ENCODE peak calls at places on chromosomes 1 and 21, in seven cellular contexts. E, I, H, N, F, Q and Z are unnamed samples.
A peak's percentile ranks its signal among the peaks of the same experiment; 100 is the strongest.

GRCh38 chr1:107535091-107535490 is 394.3 kb downstream of the NTNG1 start:
- DNase-seq in N (no peak), I (no peak), H (no peak), E (no peak), Q (no peak), F (no peak), Z (no peak)

GRCh38 chr1:226029093-226029496 is 30.0 kb upstream of the SDE2 start:
- DNase-seq in I (no peak), E (no peak), F (no peak), H (no peak), Q (no peak), N (no peak), Z (no peak)

GRCh38 chr1:243991650-243992049 is 59.4 kb upstream of the ZBTB18 start:
- DNase-seq in I (no peak), E (no peak), Q (no peak), N (no peak), F (no peak), H (no peak), Z (no peak)

GRCh38 chr1:37150986-37151385 is 116.7 kb upstream of the GRIK3 start:
- DNase-seq in I (no peak), H (no peak), N (no peak), E (no peak), F (no peak), Q (no peak), Z (no peak)

GRCh38 chr1:156379420-156380165 is 10.6 kb downstream of the RHBG start:
- DNase-seq in I (no peak), Q (no peak), H (peak; percentile 5), E (no peak), N (no peak), F (no peak), Z (no peak)

GRCh38 chr1:10495942-10496341 is 21.2 kb downstream of the PEX14 start:
- DNase-seq in Q (peak; percentile 95), E (no peak), H (no peak), N (no peak), I (no peak), F (no peak), Z (no peak)

GRCh38 chr1:219782311-219782710 is 146.0 kb downstream of the SLC30A10 start:
- DNase-seq in I (no peak), H (no peak), N (no peak), F (no peak), Q (no peak), E (peak; percentile 75), Z (no peak)

GRCh38 chr1:21334214-21335087 is 44.2 kb upstream of the ECE1 start:
- DNase-seq in I (peak; percentile 32), F (peak; percentile 72), E (no peak), H (peak; percentile 86), Q (peak; percentile 41), N (peak; percentile 69), Z (peak; percentile 41)

GRCh38 chr1:166086113-166086908 is 80.5 kb downstream of the FAM78B start:
- DNase-seq in F (no peak), I (no peak), E (no peak), N (no peak), Q (no peak), H (no peak), Z (no peak)

GRCh38 chr1:183282101-183282855 is 96.2 kb downstream of the LAMC2 start:
- DNase-seq in F (no peak), I (no peak), E (no peak), Q (no peak), H (no peak), N (no peak), Z (no peak)

GRCh38 chr1:34739613-34740012 is 15.2 kb upstream of the GJB5 start:
- DNase-seq in Q (no peak), H (no peak), F (no peak), N (no peak), I (no peak), E (no peak), Z (no peak)

GRCh38 chr21:34603002-34603709 is 11.8 kb downstream of the RCAN1 start:
- DNase-seq in I (peak; percentile 49), N (peak; percentile 53), E (peak; percentile 35), H (peak; percentile 70), F (peak; percentile 76), Q (peak; percentile 49), Z (peak; percentile 65)

GRCh38 chr21:28427356-28428022 is 565.2 kb downstream of the LTN1 start:
- DNase-seq in I (no peak), F (no peak), H (peak; percentile 67), E (no peak), Q (peak; percentile 9), N (no peak), Z (no peak)

GRCh38 chr1:180198611-180199010 is 31.5 kb upstream of the LHX4 start:
- DNase-seq in I (no peak), E (no peak), N (no peak), H (no peak), F (no peak), Q (no peak), Z (no peak)

GRCh38 chr1:153697191-153697872 is 18.8 kb downstream of the NPR1 start:
- DNase-seq in E (peak; percentile 91), I (no peak), Q (peak; percentile 16), H (no peak), F (no peak), N (no peak), Z (peak; percentile 19)

GRCh38 chr1:75053207-75053606 is 81.0 kb upstream of the LHX8 start:
- DNase-seq in I (no peak), E (peak; percentile 6), N (no peak), H (no peak), Q (no peak), F (no peak), Z (no peak)

GRCh38 chr1:90746857-90747256 is 29.8 kb upstream of the BARHL2 start:
- DNase-seq in F (no peak), H (no peak), I (no peak), N (no peak), E (no peak), Q (no peak), Z (no peak)

GRCh38 chr1:2451744-2452582 is 24.1 kb upstream of the PLCH2 start:
- DNase-seq in Q (peak; percentile 97), I (no peak), F (peak; percentile 98), H (peak; percentile 94), E (no peak), N (no peak), Z (peak; percentile 84)

GRCh38 chr1:51303751-51304196 is 26.6 kb downstream of the TTC39A start:
- DNase-seq in F (no peak), Q (no peak), I (no peak), E (no peak), H (peak; percentile 66), N (no peak), Z (no peak)

GRCh38 chr1:100350787-100351094 is 1.6 kb upstream of the CDC14A start:
- DNase-seq in H (no peak), F (no peak), I (no peak), E (no peak), N (no peak), Q (no peak), Z (no peak)

GRCh38 chr1:147214842-147215539 is 10.1 kb downstream of the FMO5 start:
- DNase-seq in Q (no peak), H (no peak), F (no peak), E (no peak), I (no peak), N (no peak), Z (no peak)

GRCh38 chr21:28111151-28111619 is 881.5 kb downstream of the LTN1 start:
- DNase-seq in Q (no peak), N (no peak), F (peak; percentile 66), I (no peak), E (peak; percentile 59), H (peak; percentile 92), Z (peak; percentile 78)

GRCh38 chr1:60960846-60961542 is 121.4 kb upstream of the NFIA start:
- DNase-seq in N (no peak), Q (no peak), I (no peak), H (no peak), F (no peak), E (no peak), Z (peak; percentile 6)

GRCh38 chr1:200491097-200491496 is 81.3 kb upstream of the ZNF281 start:
- DNase-seq in N (no peak), Q (no peak), F (no peak), H (no peak), I (no peak), E (no peak), Z (no peak)

GRCh38 chr21:34887729-34888568 is 161.2 kb downstream of the RUNX1 start:
- DNase-seq in E (no peak), Q (peak; percentile 83), H (peak; percentile 99), I (peak; percentile 75), F (peak; percentile 93), N (peak; percentile 87), Z (peak; percentile 96)

GRCh38 chr1:6489799-6490180 is 1.7 kb downstream of the PLEKHG5 start:
- DNase-seq in I (peak; percentile 62), Q (peak; percentile 81), H (peak; percentile 69), F (peak; percentile 96), E (peak; percentile 62), N (peak; percentile 82), Z (peak; percentile 70)

GRCh38 chr1:30008998-30009657 is 714.3 kb downstream of the MATN1 start:
- DNase-seq in N (no peak), Q (peak; percentile 13), I (no peak), F (no peak), E (no peak), H (no peak), Z (peak; percentile 61)

GRCh38 chr1:210626341-210626740 is 297.6 kb downstream of the HHAT start:
- DNase-seq in H (no peak), N (no peak), F (no peak), I (no peak), E (no peak), Q (no peak), Z (no peak)

GRCh38 chr21:44706706-44707615 is 4.4 kb downstream of the TSPEAR start:
- DNase-seq in I (no peak), Q (no peak), H (no peak), F (no peak), E (no peak), N (peak; percentile 19), Z (no peak)

GRCh38 chr1:32953495-32953894 is 11.1 kb downstream of the RNF19B start:
- DNase-seq in F (no peak), I (no peak), N (no peak), H (peak; percentile 77), E (no peak), Q (peak; percentile 71), Z (no peak)

GRCh38 chr1:20166047-20166446 is 19.8 kb upstream of the UBXN10 start:
- DNase-seq in E (no peak), N (no peak), I (no peak), Q (peak; percentile 20), H (no peak), F (no peak), Z (peak; percentile 41)

GRCh38 chr1:53337499-53337898 is 9.6 kb upstream of the LRP8 start:
- DNase-seq in I (no peak), N (no peak), Q (no peak), F (no peak), E (no peak), H (no peak), Z (no peak)

GRCh38 chr1:89271616-89272015 is 1.0 kb downstream of the GBP5 start:
- DNase-seq in E (no peak), Q (peak; percentile 55), H (peak; percentile 3), F (peak; percentile 44), I (no peak), N (no peak), Z (peak; percentile 10)

GRCh38 chr1:154174654-154175053 is 17.2 kb downstream of the TPM3 start:
- DNase-seq in F (no peak), E (no peak), H (no peak), I (no peak), Q (no peak), N (no peak), Z (no peak)

GRCh38 chr1:33155877-33156538 is 25.8 kb downstream of the TRIM62 start:
- DNase-seq in I (no peak), Q (no peak), F (no peak), E (no peak), H (no peak), N (no peak), Z (no peak)

GRCh38 chr1:236829085-236829484 is 34.0 kb downstream of the MTR start:
- DNase-seq in F (no peak), I (no peak), E (no peak), N (no peak), H (no peak), Q (no peak), Z (no peak)

GRCh38 chr1:238404506-238404905 is 513.8 kb upstream of the ZP4 start:
- DNase-seq in N (no peak), I (no peak), E (no peak), F (no peak), Q (no peak), H (peak; percentile 29), Z (no peak)

GRCh38 chr1:64545118-64545916 is 75.4 kb downstream of the CACHD1 start:
- DNase-seq in Q (no peak), H (no peak), I (no peak), N (no peak), F (no peak), E (no peak), Z (no peak)